ENCODE peak calls at places on chromosomes 4 and X, in four cellular contexts. T is GM12878, C is A549, R is HepG2. Q is an unnamed sample.

GRCh38 chr4:101259876-101260275 is 87.5 kb downstream of the PPP3CA start:
- DNase-seq in T (peak), C (no peak), R (no peak), Q (no peak)

GRCh38 chr4:73309211-73309610 is 50.6 kb upstream of the ANKRD17 start:
- DNase-seq in T (no peak), C (no peak), R (no peak), Q (no peak)

GRCh38 chr4:101055392-101055791 is 291.9 kb downstream of the PPP3CA start:
- DNase-seq in T (no peak), C (no peak), R (no peak), Q (no peak)

GRCh38 chrX:138485767-138486166 is 225.8 kb downstream of the FGF13 start:
- DNase-seq in T (no peak), C (no peak), R (no peak), Q (no peak)

GRCh38 chrX:152108527-152108926 is 29.9 kb downstream of the MAGEA10 start:
- DNase-seq in T (no peak), C (no peak), R (no peak), Q (no peak)

GRCh38 chr4:118991686-118992085 is 103.0 kb downstream of the SYNPO2 start:
- DNase-seq in T (no peak), C (no peak), R (no peak), Q (no peak)

GRCh38 chr4:6263541-6264540 is 5.8 kb upstream of the WFS1 start:
- DNase-seq in T (no peak), C (no peak), R (peak), Q (no peak)

GRCh38 chr4:44493924-44494323 is 45.3 kb upstream of the KCTD8 start:
- DNase-seq in T (no peak), C (peak), R (peak), Q (peak)

GRCh38 chrX:47171996-47172395 is 21.6 kb upstream of the UBA1 start:
- DNase-seq in T (no peak), C (no peak), R (no peak), Q (no peak)

GRCh38 chrX:13791559-13791958 is 25.3 kb downstream of the GPM6B start:
- DNase-seq in T (no peak), C (no peak), R (no peak), Q (no peak)

GRCh38 chrX:135985123-135985973 is at the start of gene SLC9A6:
- DNase-seq in T (no peak), C (peak), R (peak), Q (peak)

GRCh38 chrX:149114001-149114400 is 391.1 kb downstream of the IDS start:
- DNase-seq in T (no peak), C (no peak), R (no peak), Q (no peak)

GRCh38 chrX:31293409-31293808 is 221.6 kb upstream of the FTHL17 start:
- DNase-seq in T (no peak), C (no peak), R (peak), Q (no peak)

GRCh38 chr4:74715731-74716435 is 78.4 kb downstream of the BTC start:
- DNase-seq in T (no peak), C (no peak), R (no peak), Q (no peak)

GRCh38 chrX:78839711-78840110 is 92.2 kb downstream of the LPAR4 start:
- DNase-seq in T (no peak), C (no peak), R (no peak), Q (no peak)

GRCh38 chr4:135238940-135239339 is 1037.4 kb upstream of the PABPC4L start:
- DNase-seq in T (no peak), C (no peak), R (no peak), Q (no peak)

GRCh38 chr4:125958519-125958918 is 643.8 kb downstream of the FAT4 start:
- DNase-seq in T (no peak), C (no peak), R (no peak), Q (no peak)

DNA sequence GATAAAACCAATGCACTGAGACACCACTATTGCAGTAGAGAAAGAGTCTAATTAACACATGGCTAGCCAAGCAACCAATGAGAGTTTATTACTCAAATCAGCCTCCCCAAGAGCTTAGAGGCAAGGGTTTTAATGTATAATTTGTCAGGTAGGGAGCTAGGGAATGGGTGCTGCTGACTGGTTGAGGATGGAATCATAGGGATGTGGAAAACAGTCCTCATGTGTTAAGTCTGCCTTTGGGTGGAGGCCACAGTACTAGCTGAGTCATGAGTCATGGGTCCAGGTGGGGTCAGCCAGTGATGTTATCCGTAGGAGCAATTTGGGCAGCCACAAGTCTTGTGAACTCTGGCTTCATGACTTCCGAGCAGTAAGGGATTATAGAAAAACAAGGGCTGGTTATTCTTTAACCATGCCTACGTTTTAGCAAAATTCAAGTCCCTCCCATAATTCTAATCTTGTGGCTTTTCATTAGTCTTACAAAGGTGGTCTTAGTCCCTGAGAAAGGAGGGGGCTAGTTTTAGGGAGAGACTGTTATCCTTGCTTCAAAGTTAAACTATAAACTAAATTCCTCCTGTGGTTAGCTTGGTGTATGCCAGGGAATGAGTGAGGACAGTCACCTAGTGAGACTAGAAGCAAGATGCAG is 25.1 kb upstream of the PLAC8 start:
- DNase-seq in T (no peak), C (no peak), R (peak), Q (peak)
- TF ChIP-seq POLR2AphosphoS2 in T (no peak), C (no peak), R (no peak), Q (no peak)

GRCh38 chrX:21225643-21226042 is 148.6 kb upstream of the CNKSR2 start:
- DNase-seq in T (no peak), C (no peak), R (no peak), Q (no peak)
- TF ChIP-seq POLR2AphosphoS2 in T (no peak), C (no peak), R (no peak), Q (no peak)

GRCh38 chr4:17578482-17578891 is 1.5 kb downstream of the LAP3 start:
- DNase-seq in T (peak), C (no peak), R (no peak), Q (no peak)
- TF ChIP-seq POLR2AphosphoS2 in T (no peak), C (no peak), R (no peak), Q (no peak)

DNA sequence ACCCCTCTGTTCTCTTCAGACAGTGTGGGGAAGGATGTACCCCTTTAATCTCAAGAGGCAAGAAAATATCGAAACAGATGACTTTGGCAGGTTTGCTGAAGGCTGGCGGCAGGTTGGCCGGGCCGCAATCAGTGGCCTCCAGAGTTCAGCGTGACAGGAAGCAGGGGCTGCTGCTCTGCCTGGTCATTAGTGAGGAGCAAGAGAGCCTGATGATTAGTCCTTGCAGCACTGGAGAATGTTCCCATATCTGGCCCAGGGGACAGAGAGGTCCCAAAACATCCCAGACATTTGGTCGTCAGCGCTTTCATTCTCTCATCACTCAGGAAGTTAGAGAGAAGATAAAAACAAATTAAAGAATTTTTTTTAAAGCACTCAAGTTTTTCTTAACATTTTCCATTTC is 352.8 kb downstream of the SPRY1 start:
- DNase-seq in T (no peak), C (no peak), R (no peak), Q (no peak)
- TF ChIP-seq POLR2AphosphoS2 in T (no peak), C (no peak), R (no peak), Q (no peak)

DNA sequence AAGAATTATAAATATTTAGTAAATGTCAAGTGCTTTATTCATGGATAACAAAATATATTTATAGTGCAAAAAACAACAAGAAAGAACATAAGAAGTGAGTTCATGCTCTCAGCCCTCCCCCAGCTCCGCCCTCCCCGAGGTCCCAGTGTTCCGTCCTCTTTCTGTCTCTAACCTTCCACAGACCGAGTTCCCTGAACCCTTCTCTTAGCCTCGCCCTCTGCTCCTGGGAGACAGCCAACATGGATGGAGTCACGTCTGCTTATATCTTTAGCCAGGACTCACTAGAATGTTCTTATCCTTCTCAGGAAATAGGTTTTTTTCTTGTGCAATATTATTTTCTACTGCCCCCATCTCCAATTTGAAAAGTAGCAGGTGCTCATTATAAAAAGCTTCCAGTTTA is 40.1 kb upstream of the HELT start:
- DNase-seq in T (no peak), C (no peak), R (no peak), Q (no peak)
- TF ChIP-seq POLR2AphosphoS2 in T (no peak), C (no peak), R (no peak), Q (no peak)

GRCh38 chrX:10902001-10902400 is 209.1 kb upstream of the HCCS start:
- DNase-seq in T (no peak), C (no peak), R (peak), Q (no peak)

GRCh38 chrX:10901290-10901633 is 209.9 kb upstream of the HCCS start:
- DNase-seq in T (no peak), C (no peak), R (no peak), Q (no peak)

GRCh38 chrX:10904220-10904619 is 206.9 kb upstream of the HCCS start:
- DNase-seq in T (no peak), C (no peak), R (no peak), Q (no peak)

GRCh38 chrX:10903518-10903917 is 207.6 kb upstream of the HCCS start:
- DNase-seq in T (no peak), C (no peak), R (no peak), Q (no peak)

DNA sequence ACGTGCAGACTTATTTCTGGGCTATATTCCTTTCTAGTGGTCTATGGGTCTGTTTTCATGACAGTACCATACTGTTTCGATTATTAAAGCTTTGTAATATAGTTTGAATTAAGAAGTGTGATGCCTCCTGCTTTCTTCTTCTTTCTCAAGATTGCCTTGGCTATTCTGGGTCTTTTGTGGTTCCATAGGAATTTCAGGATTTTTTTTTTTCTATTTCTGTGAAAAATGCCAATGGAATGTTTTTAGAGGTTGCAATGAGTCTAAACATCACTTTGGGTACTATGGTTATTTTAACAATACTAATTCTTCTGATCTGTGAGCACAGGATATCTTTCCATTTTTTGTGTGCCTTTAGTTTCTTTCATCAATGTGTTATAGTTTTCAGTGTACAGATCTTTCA is 204.3 kb upstream of the HCCS start:
- DNase-seq in T (no peak), C (no peak), R (no peak), Q (no peak)
- TF ChIP-seq POLR2AphosphoS2 in T (no peak), C (no peak), R (no peak), Q (no peak)

Q was measured in K562.